ENCODE peak calls at places on chromosomes 6 and 20, in seven cellular contexts. E is MM.1S; I is SHP77; M is activated CD4-positive, alpha-beta T cell treated with anti-CD3 and anti-CD28 coated beads, Interleukin-2, amount 50 U/mL, for 24 hours; A is activated CD8-positive, alpha-beta memory T cell treated with anti-CD3 and anti-CD28 coated beads, Interleukin-2, amount 50 U/mL, for 48 hours; H is astrocyte; U is AG20443. Z is an unnamed sample.

GRCh38 chr6:100466410-100467143 is 1.9 kb upstream of the SIM1 start:
- DNase-seq in E (no peak), I (peak; percentile 72), M (no peak), A (no peak), H (no peak), U (no peak), Z (no peak)

GRCh38 chr6:11423072-11423471 is 114.5 kb upstream of the TMEM170B start:
- DNase-seq in E (no peak), I (no peak), M (no peak), A (no peak), H (no peak), U (no peak), Z (no peak)

GRCh38 chr6:146857180-146857959 is 258.6 kb downstream of the ADGB start:
- DNase-seq in E (peak; percentile 42), I (peak; percentile 82), M (peak; percentile 58), A (peak; percentile 92), H (peak; percentile 85), U (peak; percentile 94), Z (peak; percentile 89)

GRCh38 chr20:63747622-63748355 is 8.2 kb downstream of the SLC2A4RG start:
- DNase-seq in E (no peak), I (no peak), M (no peak), A (no peak), H (no peak), U (peak; percentile 20), Z (no peak)

GRCh38 chr6:111990214-111990613 is 63.7 kb upstream of the CCN6 start:
- DNase-seq in E (peak; percentile 16), I (no peak), M (no peak), A (no peak), H (no peak), U (no peak), Z (no peak)

GRCh38 chr20:22374678-22375590 is 209.4 kb downstream of the FOXA2 start:
- DNase-seq in E (no peak), I (peak; percentile 74), M (no peak), A (no peak), H (peak; percentile 10), U (no peak), Z (peak; percentile 60)

GRCh38 chr6:101761124-101761601 is 367.7 kb downstream of the GRIK2 start:
- DNase-seq in E (no peak), I (no peak), M (no peak), A (no peak), H (peak; percentile 66), U (peak; percentile 65), Z (peak; percentile 61)

GRCh38 chr20:59182401-59183044 is 18.9 kb downstream of the ZNF831 start:
- DNase-seq in E (no peak), I (no peak), M (no peak), A (peak; percentile 23), H (no peak), U (no peak), Z (no peak)

GRCh38 chr6:156839591-156840001 is 62.4 kb downstream of the ARID1B start:
- DNase-seq in E (no peak), I (no peak), M (no peak), A (no peak), H (peak; percentile 64), U (peak; percentile 14), Z (peak; percentile 66)

GRCh38 chr6:149033454-149034241 is 283.9 kb upstream of the TAB2 start:
- DNase-seq in E (no peak), I (no peak), M (no peak), A (no peak), H (no peak), U (no peak), Z (no peak)